ENCODE peak calls at places on chromosomes 5 and 9, in ten cellular contexts. One of them, this sample, is unnamed.

GRCh38 chr9:110081395-110081794 is 126.6 kb downstream of the C9orf152 start:
- DNase-seq in IMR-90: peak; percentile 68
- DNase-seq in tibial nerve: no peak
- DNase-seq in transverse colon: no peak
- DNase-seq in spleen: no peak
- DNase-seq in heart left ventricle: no peak
- DNase-seq in adrenal gland: no peak
- DNase-seq in K562: no peak
- DNase-seq in HepG2: no peak
- DNase-seq in HCT116: no peak
- DNase-seq in this sample: no peak

GRCh38 chr5:176361437-176362097 is at the start of gene KIAA1191:
- DNase-seq in HCT116: peak; percentile 77
- DNase-seq in spleen: peak; percentile 99
- DNase-seq in K562: peak; percentile 96
- DNase-seq in transverse colon: peak; percentile 96
- DNase-seq in heart left ventricle: peak; percentile 96
- DNase-seq in adrenal gland: peak; percentile 98
- DNase-seq in IMR-90: peak; percentile 87
- DNase-seq in tibial nerve: peak; percentile 86
- DNase-seq in HepG2: peak; percentile 86
- DNase-seq in this sample: peak; percentile 96

GRCh38 chr5:129177451-129177850 is 82.9 kb downstream of the ISOC1 start:
- DNase-seq in HepG2: no peak
- DNase-seq in transverse colon: no peak
- DNase-seq in K562: no peak
- DNase-seq in adrenal gland: no peak
- DNase-seq in spleen: no peak
- DNase-seq in HCT116: no peak
- DNase-seq in heart left ventricle: no peak
- DNase-seq in IMR-90: no peak
- DNase-seq in tibial nerve: no peak
- DNase-seq in this sample: no peak

GRCh38 chr5:38616061-38616460 is 59.6 kb upstream of the LIFR start:
- DNase-seq in IMR-90: no peak
- DNase-seq in adrenal gland: no peak
- DNase-seq in spleen: no peak
- DNase-seq in HepG2: no peak
- DNase-seq in HCT116: no peak
- DNase-seq in K562: no peak
- DNase-seq in heart left ventricle: no peak
- DNase-seq in tibial nerve: no peak
- DNase-seq in transverse colon: no peak
- DNase-seq in this sample: no peak

GRCh38 chr9:96420468-96421219 is 2.5 kb upstream of the ZNF367 start:
- DNase-seq in HepG2: peak; percentile 97
- DNase-seq in HCT116: peak; percentile 84
- DNase-seq in adrenal gland: peak; percentile 71
- DNase-seq in transverse colon: peak; percentile 25
- DNase-seq in spleen: no peak
- DNase-seq in K562: peak; percentile 73
- DNase-seq in IMR-90: peak; percentile 89
- DNase-seq in heart left ventricle: peak; percentile 49
- DNase-seq in tibial nerve: no peak
- DNase-seq in this sample: no peak

GRCh38 chr9:110837401-110838005 is 168.9 kb downstream of the MUSK start:
- DNase-seq in HepG2: no peak
- DNase-seq in heart left ventricle: no peak
- DNase-seq in tibial nerve: no peak
- DNase-seq in transverse colon: no peak
- DNase-seq in IMR-90: no peak
- DNase-seq in K562: no peak
- DNase-seq in adrenal gland: no peak
- DNase-seq in HCT116: no peak
- DNase-seq in spleen: no peak
- DNase-seq in this sample: no peak

GRCh38 chr9:33159058-33159759 is 7.9 kb downstream of the B4GALT1 start:
- DNase-seq in K562: peak; percentile 71
- DNase-seq in IMR-90: peak; percentile 35
- DNase-seq in HepG2: no peak
- DNase-seq in heart left ventricle: peak; percentile 90
- DNase-seq in transverse colon: peak; percentile 86
- DNase-seq in tibial nerve: peak; percentile 67
- DNase-seq in HCT116: no peak
- DNase-seq in adrenal gland: peak; percentile 93
- DNase-seq in spleen: peak; percentile 89
- DNase-seq in this sample: peak; percentile 87

GRCh38 chr9:33196736-33197135 is 29.6 kb upstream of the B4GALT1 start:
- DNase-seq in K562: no peak
- DNase-seq in HepG2: no peak
- DNase-seq in spleen: no peak
- DNase-seq in IMR-90: peak; percentile 22
- DNase-seq in tibial nerve: no peak
- DNase-seq in adrenal gland: no peak
- DNase-seq in transverse colon: no peak
- DNase-seq in HCT116: no peak
- DNase-seq in heart left ventricle: no peak
- DNase-seq in this sample: no peak

GRCh38 chr9:108113579-108113978 is 624.0 kb upstream of the KLF4 start:
- DNase-seq in transverse colon: no peak
- DNase-seq in tibial nerve: no peak
- DNase-seq in spleen: no peak
- DNase-seq in heart left ventricle: no peak
- DNase-seq in IMR-90: peak; percentile 30
- DNase-seq in HepG2: no peak
- DNase-seq in adrenal gland: no peak
- DNase-seq in K562: no peak
- DNase-seq in HCT116: no peak
- DNase-seq in this sample: no peak

GRCh38 chr5:73039082-73039481 is 81.3 kb upstream of the TMEM171 start:
- DNase-seq in heart left ventricle: no peak
- DNase-seq in HepG2: no peak
- DNase-seq in transverse colon: no peak
- DNase-seq in IMR-90: peak; percentile 13
- DNase-seq in spleen: no peak
- DNase-seq in HCT116: no peak
- DNase-seq in adrenal gland: no peak
- DNase-seq in K562: peak; percentile 28
- DNase-seq in tibial nerve: no peak
- DNase-seq in this sample: no peak

DNA sequence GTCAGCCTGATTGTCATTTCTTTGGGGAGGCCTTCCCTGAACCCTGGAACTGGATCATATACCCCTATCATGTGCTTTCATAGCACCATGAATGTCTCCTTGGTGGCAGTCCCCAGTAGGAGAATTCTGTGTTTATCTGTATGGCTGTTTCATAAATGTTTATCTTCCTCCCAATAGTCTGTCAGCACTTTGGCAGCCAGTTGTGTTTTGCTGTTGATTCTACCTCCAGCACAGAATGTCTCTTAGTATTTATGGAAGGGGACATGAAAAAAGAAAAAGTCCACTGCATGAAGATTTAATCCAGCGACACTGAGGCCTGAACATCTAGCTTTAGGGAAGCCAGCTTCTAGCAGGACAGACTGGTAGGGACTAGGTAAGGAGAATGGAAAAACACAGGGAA is 38.3 kb downstream of the GHR start:
- DNase-seq in K562: no peak
- DNase-seq in transverse colon: no peak
- DNase-seq in heart left ventricle: no peak
- DNase-seq in HCT116: no peak
- DNase-seq in IMR-90: no peak
- DNase-seq in spleen: no peak
- DNase-seq in tibial nerve: no peak
- DNase-seq in HepG2: no peak
- DNase-seq in adrenal gland: no peak
- DNase-seq in this sample: no peak
- TF ChIP-seq CTCF in K562: no peak
- TF ChIP-seq CTCF in transverse colon: no peak
- TF ChIP-seq CTCF in heart left ventricle: no peak
- TF ChIP-seq CTCF in HCT116: no peak
- TF ChIP-seq CTCF in IMR-90: no peak
- TF ChIP-seq CTCF in spleen: no peak
- TF ChIP-seq CTCF in tibial nerve: no peak
- TF ChIP-seq CTCF in HepG2: no peak
- TF ChIP-seq CTCF in adrenal gland: no peak
- TF ChIP-seq CTCF in this sample: no peak

GRCh38 chr9:129834489-129835127 is 467 bp downstream of the C9orf78 start:
- DNase-seq in transverse colon: peak; percentile 26
- DNase-seq in adrenal gland: no peak
- DNase-seq in HCT116: no peak
- DNase-seq in K562: peak; percentile 53
- DNase-seq in IMR-90: no peak
- DNase-seq in tibial nerve: no peak
- DNase-seq in spleen: peak; percentile 87
- DNase-seq in HepG2: peak; percentile 7
- DNase-seq in heart left ventricle: no peak
- DNase-seq in this sample: no peak

GRCh38 chr9:129832957-129833356 is 2.1 kb downstream of the C9orf78 start:
- DNase-seq in transverse colon: no peak
- DNase-seq in HCT116: no peak
- DNase-seq in adrenal gland: no peak
- DNase-seq in K562: no peak
- DNase-seq in IMR-90: peak; percentile 20
- DNase-seq in spleen: no peak
- DNase-seq in HepG2: no peak
- DNase-seq in heart left ventricle: no peak
- DNase-seq in tibial nerve: no peak
- DNase-seq in this sample: no peak

GRCh38 chr9:129835860-129836223 is 584 bp downstream of the USP20 start:
- DNase-seq in heart left ventricle: no peak
- DNase-seq in K562: peak; percentile 52
- DNase-seq in HCT116: no peak
- DNase-seq in transverse colon: no peak
- DNase-seq in IMR-90: peak; percentile 40
- DNase-seq in adrenal gland: no peak
- DNase-seq in HepG2: no peak
- DNase-seq in spleen: no peak
- DNase-seq in tibial nerve: no peak
- DNase-seq in this sample: no peak

GRCh38 chr9:129836342-129837007 is 1.2 kb downstream of the USP20 start:
- DNase-seq in spleen: peak; percentile 84
- DNase-seq in adrenal gland: no peak
- DNase-seq in transverse colon: peak; percentile 26
- DNase-seq in heart left ventricle: no peak
- DNase-seq in K562: peak; percentile 63
- DNase-seq in IMR-90: no peak
- DNase-seq in HCT116: no peak
- DNase-seq in tibial nerve: no peak
- DNase-seq in HepG2: no peak
- DNase-seq in this sample: no peak

DNA sequence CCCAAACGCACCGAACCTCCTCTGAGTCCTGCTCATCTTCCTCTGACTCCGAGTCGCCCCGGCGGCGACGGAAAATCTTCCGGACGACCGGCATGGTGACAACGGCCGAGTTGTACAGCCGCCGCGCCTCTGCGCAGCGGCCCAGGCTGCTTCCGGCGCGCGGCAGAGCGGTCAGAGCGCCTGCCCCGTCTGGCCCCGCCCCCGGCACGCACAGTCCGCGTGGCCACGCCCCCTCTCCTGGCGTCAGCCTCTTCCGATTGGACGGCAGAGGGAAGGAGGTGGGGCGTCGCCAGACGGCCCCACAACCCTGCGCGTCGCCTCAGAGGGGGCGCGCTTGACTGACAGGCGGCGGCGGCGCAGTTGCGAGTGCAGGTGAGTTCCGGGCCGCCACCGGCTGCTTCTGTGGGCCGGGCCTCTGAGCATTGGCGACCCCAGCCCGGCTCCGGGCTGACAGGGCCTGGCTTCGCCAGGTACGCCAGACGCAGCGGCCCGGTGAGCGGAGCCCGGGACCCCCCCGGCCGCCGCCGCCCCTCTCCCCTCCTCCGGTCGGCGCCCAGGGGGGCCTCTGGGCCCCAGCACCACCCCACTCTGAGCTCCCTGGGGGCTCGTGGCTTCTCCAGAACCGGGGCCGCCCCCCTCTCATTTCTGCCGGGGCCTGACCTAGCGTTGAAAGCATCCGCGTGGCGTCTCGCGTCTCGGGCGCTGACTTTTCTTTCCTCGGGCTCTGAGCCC is at the start of the genes C9orf78 and USP20:
- DNase-seq in HepG2: peak; percentile 90
- DNase-seq in heart left ventricle: peak; percentile 96
- DNase-seq in K562: peak; percentile 100
- DNase-seq in tibial nerve: peak; percentile 92
- DNase-seq in HCT116: peak; percentile 88
- DNase-seq in IMR-90: peak; percentile 91
- DNase-seq in spleen: peak; percentile 98
- DNase-seq in transverse colon: peak; percentile 98
- DNase-seq in adrenal gland: peak; percentile 97
- DNase-seq in this sample: peak; percentile 98
- TF ChIP-seq POLR2A in HepG2: peak; percentile 88
- TF ChIP-seq POLR2A in heart left ventricle: peak; percentile 78
- TF ChIP-seq POLR2A in K562: peak; percentile 95
- TF ChIP-seq POLR2A in tibial nerve: peak; percentile 78
- TF ChIP-seq POLR2A in HCT116: peak; percentile 84
- TF ChIP-seq POLR2A in IMR-90: peak; percentile 95
- TF ChIP-seq POLR2A in spleen: peak; percentile 91
- TF ChIP-seq POLR2A in transverse colon: peak; percentile 98
- TF ChIP-seq POLR2A in adrenal gland: peak; percentile 92
- TF ChIP-seq POLR2A in this sample: peak; percentile 91

DNA sequence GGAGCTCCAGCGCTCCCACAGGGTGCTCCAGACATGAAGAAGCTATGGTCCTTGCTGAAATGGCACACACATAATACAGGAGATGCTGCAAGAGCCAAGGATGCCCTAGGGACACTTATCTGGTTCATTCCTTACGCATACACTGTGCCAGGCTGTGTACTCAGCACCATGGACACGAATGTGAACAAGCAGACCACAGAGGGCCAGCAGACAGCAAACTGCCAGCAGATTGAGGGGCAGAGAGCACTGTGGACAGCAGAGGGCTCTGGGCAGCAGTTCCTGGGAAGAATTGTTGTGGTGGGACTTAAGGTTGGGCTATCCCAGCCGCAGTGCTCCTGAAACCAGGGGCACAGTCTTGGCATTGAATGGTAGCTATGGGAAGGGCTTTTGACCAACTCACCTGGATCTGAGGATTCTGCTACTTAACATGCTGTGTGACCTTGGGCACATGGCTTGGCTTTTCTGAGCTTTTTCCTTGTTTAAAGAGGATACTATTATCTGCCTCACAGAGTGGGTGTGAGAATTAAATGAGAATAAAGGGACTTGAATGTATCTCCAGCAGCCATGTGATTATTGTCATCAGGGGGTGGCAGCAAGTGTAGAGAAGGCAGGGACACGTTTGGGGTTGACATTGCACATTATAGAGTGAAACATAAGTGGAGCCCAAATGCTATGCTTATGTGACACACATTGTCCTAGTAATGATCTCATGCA is 30.0 kb downstream of the PPARGC1B start:
- DNase-seq in spleen: peak; percentile 50
- DNase-seq in tibial nerve: no peak
- DNase-seq in K562: no peak
- DNase-seq in HepG2: no peak
- DNase-seq in transverse colon: no peak
- DNase-seq in HCT116: no peak
- DNase-seq in adrenal gland: no peak
- DNase-seq in heart left ventricle: no peak
- DNase-seq in IMR-90: no peak
- DNase-seq in this sample: no peak
- TF ChIP-seq CTCF in spleen: no peak
- TF ChIP-seq CTCF in tibial nerve: no peak
- TF ChIP-seq CTCF in K562: no peak
- TF ChIP-seq CTCF in HepG2: no peak
- TF ChIP-seq CTCF in transverse colon: no peak
- TF ChIP-seq CTCF in HCT116: no peak
- TF ChIP-seq CTCF in adrenal gland: no peak
- TF ChIP-seq CTCF in heart left ventricle: no peak
- TF ChIP-seq CTCF in IMR-90: no peak
- TF ChIP-seq CTCF in this sample: no peak

GRCh38 chr5:14174235-14174636 is 31.1 kb downstream of the TRIO start:
- DNase-seq in tibial nerve: no peak
- DNase-seq in HCT116: no peak
- DNase-seq in transverse colon: no peak
- DNase-seq in heart left ventricle: no peak
- DNase-seq in spleen: no peak
- DNase-seq in HepG2: no peak
- DNase-seq in K562: no peak
- DNase-seq in IMR-90: peak; percentile 56
- DNase-seq in adrenal gland: no peak
- DNase-seq in this sample: no peak
- TF ChIP-seq POLR2A in tibial nerve: no peak
- TF ChIP-seq POLR2A in HCT116: no peak
- TF ChIP-seq POLR2A in transverse colon: no peak
- TF ChIP-seq POLR2A in heart left ventricle: no peak
- TF ChIP-seq POLR2A in spleen: no peak
- TF ChIP-seq POLR2A in HepG2: no peak
- TF ChIP-seq POLR2A in K562: no peak
- TF ChIP-seq POLR2A in IMR-90: no peak
- TF ChIP-seq POLR2A in adrenal gland: no peak
- TF ChIP-seq POLR2A in this sample: no peak

This sample was measured in sigmoid colon.